ENCODE peak calls at places on chromosomes 4 and X, in six cellular contexts. Q is fibroblast of lung, S is RWPE1, P is astrocyte of the spinal cord, B is mucosa of descending colon, E is cardiac fibroblast. L is an unnamed sample.

GRCh38 chrX:74537011-74537390 is 77.4 kb downstream of the RLIM start:
- DNase-seq in Q (peak), S (no peak), P (peak), B (no peak), E (peak), L (no peak)

GRCh38 chr4:1511441-1512041 is 105.3 kb upstream of the NKX1-1 start:
- DNase-seq in Q (peak), S (peak), P (peak), B (peak), E (peak), L (no peak)

GRCh38 chr4:94974773-94975172 is 217.0 kb downstream of the BMPR1B start:
- DNase-seq in Q (peak), S (peak), P (peak), B (no peak), E (peak), L (peak)

GRCh38 chr4:120049732-120050494 is 16.7 kb downstream of the MAD2L1 start:
- DNase-seq in Q (peak), S (peak), P (peak), B (no peak), E (peak), L (peak)

GRCh38 chrX:153365670-153366069 is 31.7 kb downstream of the ZNF275 start:
- DNase-seq in Q (no peak), S (no peak), P (no peak), B (no peak), E (no peak), L (no peak)

GRCh38 chr4:46390353-46391058 is 578 bp upstream of the GABRA2 start:
- DNase-seq in Q (no peak), S (no peak), P (no peak), B (no peak), E (no peak), L (peak)

GRCh38 chr4:119016636-119017035 is 119.0 kb upstream of the MYOZ2 start:
- DNase-seq in Q (peak), S (no peak), P (peak), B (no peak), E (peak), L (no peak)

GRCh38 chrX:20906571-20906970 is 467.6 kb upstream of the CNKSR2 start:
- DNase-seq in Q (peak), S (no peak), P (no peak), B (no peak), E (no peak), L (peak)

GRCh38 chr4:147334478-147334877 is 146.4 kb upstream of the EDNRA start:
- DNase-seq in Q (peak), S (no peak), P (peak), B (no peak), E (peak), L (no peak)

GRCh38 chr4:37628977-37629609 is 57.1 kb downstream of the RELL1 start:
- DNase-seq in Q (peak), S (peak), P (peak), B (no peak), E (peak), L (peak)

GRCh38 chrX:50471390-50471789 is 765 bp upstream of the DGKK start:
- DNase-seq in Q (no peak), S (no peak), P (no peak), B (no peak), E (no peak), L (no peak)

GRCh38 chr4:38071801-38072567 is 111.8 kb downstream of the PTTG2 start:
- DNase-seq in Q (no peak), S (no peak), P (no peak), B (no peak), E (peak), L (peak)

GRCh38 chr4:52212751-52213150 is 161.6 kb downstream of the SPATA18 start:
- DNase-seq in Q (no peak), S (no peak), P (no peak), B (no peak), E (no peak), L (no peak)

GRCh38 chr4:165476214-165477098 is 97.6 kb downstream of the CPE start:
- DNase-seq in Q (peak), S (peak), P (peak), B (no peak), E (peak), L (peak)

GRCh38 chrX:70132877-70133302 is 357 bp upstream of the IGBP1 start:
- DNase-seq in Q (peak), S (no peak), P (no peak), B (no peak), E (no peak), L (no peak)

GRCh38 chr4:127525585-127525984 is 107.2 kb upstream of the INTU start:
- DNase-seq in Q (no peak), S (no peak), P (no peak), B (no peak), E (no peak), L (no peak)

GRCh38 chrX:84320606-84321005 is 132.6 kb upstream of the RPS6KA6 start:
- DNase-seq in Q (peak), S (no peak), P (no peak), B (no peak), E (no peak), L (no peak)

GRCh38 chr4:26576171-26576829 is 7.6 kb upstream of the TBC1D19 start:
- DNase-seq in Q (peak), S (no peak), P (peak), B (no peak), E (peak), L (peak)

GRCh38 chrX:56797966-56798711 is 69.1 kb downstream of the NBDY start:
- DNase-seq in Q (peak), S (no peak), P (no peak), B (no peak), E (peak), L (peak)

GRCh38 chr4:119592708-119593298 is 35.8 kb downstream of the PDE5A start:
- DNase-seq in Q (peak), S (no peak), P (no peak), B (no peak), E (peak), L (no peak)

GRCh38 chr4:168811207-168811606 is 198.8 kb downstream of the CBR4 start:
- DNase-seq in Q (peak), S (peak), P (no peak), B (no peak), E (no peak), L (no peak)

GRCh38 chr4:23969635-23970034 is 79.8 kb upstream of the PPARGC1A start:
- DNase-seq in Q (no peak), S (no peak), P (no peak), B (no peak), E (no peak), L (no peak)

DNA sequence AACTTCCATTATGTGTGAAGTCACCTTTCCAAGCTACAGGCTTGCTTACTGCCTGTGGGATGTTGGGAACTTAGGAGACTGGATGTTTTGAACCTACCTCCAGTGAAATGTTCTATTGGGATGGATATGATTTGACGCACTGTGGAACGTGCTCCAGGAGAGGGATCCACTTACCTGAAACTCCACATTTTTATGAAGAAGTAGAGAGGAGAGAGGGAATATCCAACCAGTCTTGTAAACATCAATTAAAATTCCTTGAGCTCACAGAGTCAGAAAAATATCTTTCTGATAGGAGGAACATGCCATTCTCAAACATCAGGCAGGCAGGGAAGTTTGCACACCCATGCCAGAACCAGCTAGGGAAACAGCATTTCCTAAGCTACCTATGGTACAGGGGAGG is 91.1 kb upstream of the MAOA start:
- DNase-seq in Q (no peak), S (no peak), P (no peak), B (no peak), E (peak), L (no peak)
- TF ChIP-seq CTCF in Q (no peak), S (no peak), P (no peak), B (no peak), E (no peak), L (no peak)

GRCh38 chr4:22959483-22959882 is 266.7 kb downstream of the GBA3 start:
- DNase-seq in Q (no peak), S (no peak), P (no peak), B (no peak), E (no peak), L (no peak)

GRCh38 chr4:22957774-22958173 is 265.0 kb downstream of the GBA3 start:
- DNase-seq in Q (no peak), S (no peak), P (no peak), B (no peak), E (no peak), L (no peak)

DNA sequence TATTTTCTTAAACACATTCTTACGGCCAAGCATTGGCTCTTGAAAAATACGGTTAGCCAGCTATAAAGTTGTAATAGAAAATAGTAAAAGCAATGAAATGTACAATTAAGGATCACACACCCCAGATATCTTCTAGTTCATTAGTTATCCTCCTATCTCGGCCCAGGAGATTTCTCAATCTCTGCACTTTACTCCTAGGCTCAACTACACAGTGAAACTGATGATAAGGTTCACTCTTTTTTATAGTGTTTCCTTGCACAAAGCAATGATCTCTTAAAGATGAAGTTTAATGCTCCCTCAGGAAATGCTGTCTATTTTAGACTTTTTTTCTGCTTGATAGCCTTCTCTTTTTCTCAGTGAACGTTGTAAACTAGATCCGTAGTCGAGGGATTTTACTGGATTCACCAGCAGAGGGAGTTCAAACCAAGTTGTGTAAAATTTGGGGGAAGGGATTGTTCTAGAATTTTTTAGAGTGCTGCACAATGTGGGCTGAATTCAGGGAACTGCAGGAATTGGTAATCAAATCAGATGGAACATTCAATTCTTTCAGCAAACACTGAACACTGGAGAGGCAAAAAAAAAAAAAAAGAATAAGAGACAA is 269.5 kb downstream of the GBA3 start:
- DNase-seq in Q (peak), S (no peak), P (peak), B (no peak), E (peak), L (peak)
- TF ChIP-seq CTCF in Q (peak), S (peak), P (peak), B (no peak), E (peak), L (peak)

GRCh38 chr4:4575284-4576211 is 33.7 kb upstream of the STX18 start:
- DNase-seq in Q (peak), S (peak), P (peak), B (peak), E (peak), L (peak)
- TF ChIP-seq CTCF in Q (peak), S (peak), P (peak), B (no peak), E (peak), L (peak)

GRCh38 chrX:23931149-23931604 is 23.4 kb downstream of the CXorf58 start:
- DNase-seq in Q (no peak), S (no peak), P (no peak), B (no peak), E (no peak), L (no peak)
- TF ChIP-seq CTCF in Q (no peak), S (no peak), P (no peak), B (no peak), E (no peak), L (no peak)

GRCh38 chr4:4853921-4854648 is 5.4 kb upstream of the MSX1 start:
- DNase-seq in Q (no peak), S (no peak), P (no peak), B (no peak), E (no peak), L (no peak)

GRCh38 chr4:4851081-4851480 is 8.4 kb upstream of the MSX1 start:
- DNase-seq in Q (no peak), S (no peak), P (no peak), B (no peak), E (no peak), L (no peak)

GRCh38 chr4:4853371-4853823 is 6.1 kb upstream of the MSX1 start:
- DNase-seq in Q (no peak), S (no peak), P (no peak), B (no peak), E (no peak), L (no peak)

GRCh38 chr4:4852591-4853362 is 6.7 kb upstream of the MSX1 start:
- DNase-seq in Q (peak), S (peak), P (peak), B (no peak), E (peak), L (peak)

GRCh38 chr4:4851906-4852305 is 7.6 kb upstream of the MSX1 start:
- DNase-seq in Q (no peak), S (no peak), P (no peak), B (no peak), E (no peak), L (no peak)
- TF ChIP-seq CTCF in Q (no peak), S (no peak), P (no peak), B (no peak), E (no peak), L (no peak)

DNA sequence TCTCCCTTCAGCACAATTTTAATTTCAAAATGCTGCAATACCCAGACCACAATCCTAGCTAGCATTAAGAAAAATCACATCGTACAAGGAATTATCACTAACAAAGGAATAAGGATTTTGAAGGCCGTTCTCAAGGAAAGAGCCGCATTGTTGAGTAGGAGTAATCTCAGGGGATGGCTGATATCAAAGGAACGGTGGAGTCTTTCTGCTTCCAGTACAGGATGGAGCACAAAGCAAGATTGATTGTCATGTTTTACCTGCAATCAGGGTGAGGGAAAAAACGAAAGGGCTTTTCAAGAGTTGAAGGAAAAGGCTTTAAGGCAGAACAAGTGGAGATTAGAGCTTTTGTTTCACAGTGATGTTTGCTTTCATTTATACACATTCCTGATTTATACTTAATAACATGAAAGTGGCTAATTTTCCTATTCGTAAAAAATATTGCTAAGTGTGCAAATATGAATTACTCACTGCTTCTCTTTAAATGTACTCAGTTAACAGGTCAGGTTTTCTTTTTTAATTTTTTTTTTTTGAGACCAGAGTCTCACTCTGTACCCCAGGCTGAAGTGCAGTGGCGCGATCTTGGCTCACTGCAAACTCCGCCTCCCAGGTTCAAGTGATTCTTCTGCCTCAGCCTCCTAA is 207.0 kb downstream of the TRIML1 start:
- DNase-seq in Q (no peak), S (no peak), P (no peak), B (no peak), E (peak), L (no peak)
- TF ChIP-seq CTCF in Q (no peak), S (no peak), P (no peak), B (no peak), E (no peak), L (no peak)